ENCODE peak calls at places on chromosome 6, in eight cellular contexts. R, I, Q, E, A, S, L and N are unnamed samples.

GRCh38 chr6:160088069-160088773 is 33.4 kb upstream of the SLC22A1 start:
- DNase-seq in R (peak; percentile 85), I (peak; percentile 89), Q (peak; percentile 88), E (peak; percentile 79), A (peak; percentile 50), S (no peak), L (peak; percentile 81), N (no peak)

GRCh38 chr6:169167581-169168301 is 85.9 kb downstream of the THBS2 start:
- DNase-seq in R (peak; percentile 59), I (peak; percentile 99), Q (peak; percentile 93), E (no peak), A (no peak), S (no peak), L (no peak), N (no peak)

GRCh38 chr6:152267967-152268845 is 369.0 kb downstream of the SYNE1 start:
- DNase-seq in R (no peak), I (no peak), Q (no peak), E (no peak), A (no peak), S (no peak), L (no peak), N (peak; percentile 2)

GRCh38 chr6:31332637-31333602 is 24.1 kb downstream of the HLA-B start:
- DNase-seq in R (no peak), I (no peak), Q (no peak), E (no peak), A (no peak), S (peak; percentile 8), L (no peak), N (peak; percentile 43)

GRCh38 chr6:158991017-158991723 is 8.8 kb downstream of the RSPH3 start:
- DNase-seq in R (no peak), I (no peak), Q (no peak), E (no peak), A (no peak), S (no peak), L (no peak), N (no peak)

GRCh38 chr6:158290040-158290439 is 22.2 kb upstream of the TULP4 start:
- DNase-seq in R (no peak), I (no peak), Q (no peak), E (no peak), A (no peak), S (no peak), L (no peak), N (no peak)

GRCh38 chr6:36856277-36856676 is 17.0 kb upstream of the CPNE5 start:
- DNase-seq in R (no peak), I (no peak), Q (peak; percentile 81), E (no peak), A (no peak), S (no peak), L (no peak), N (no peak)

GRCh38 chr6:139888691-139889122 is 514.3 kb upstream of the CITED2 start:
- DNase-seq in R (no peak), I (peak; percentile 17), Q (no peak), E (no peak), A (no peak), S (no peak), L (no peak), N (no peak)

GRCh38 chr6:28742668-28743270 is 181.0 kb downstream of the TRIM27 start:
- DNase-seq in R (no peak), I (peak; percentile 72), Q (no peak), E (no peak), A (no peak), S (no peak), L (no peak), N (no peak)

GRCh38 chr6:118748311-118749062 is 97.1 kb upstream of the CEP85L start:
- DNase-seq in R (peak; percentile 68), I (peak; percentile 46), Q (no peak), E (no peak), A (peak; percentile 52), S (no peak), L (peak; percentile 85), N (no peak)

GRCh38 chr6:56756791-56757582 is 114.3 kb upstream of the DST start:
- DNase-seq in R (no peak), I (peak; percentile 45), Q (no peak), E (no peak), A (no peak), S (no peak), L (no peak), N (no peak)

GRCh38 chr6:87241304-87241703 is 81.1 kb upstream of the SMIM8 start:
- DNase-seq in R (no peak), I (no peak), Q (no peak), E (no peak), A (no peak), S (no peak), L (no peak), N (no peak)

GRCh38 chr6:43076928-43077809 is 1.1 kb downstream of the PTK7 start:
- DNase-seq in R (peak; percentile 66), I (peak; percentile 38), Q (peak; percentile 55), E (no peak), A (no peak), S (no peak), L (no peak), N (no peak)

GRCh38 chr6:131773284-131773950 is 34.4 kb upstream of the ENPP1 start:
- DNase-seq in R (no peak), I (no peak), Q (no peak), E (no peak), A (no peak), S (no peak), L (no peak), N (no peak)
- H3K27ac ChIP-seq in R (no peak overlapping the region), I (no peak overlapping the region), Q (no peak overlapping the region), E (no peak overlapping the region), A (no peak overlapping the region), S (no peak overlapping the region), L (no peak overlapping the region), N (no peak overlapping the region)

GRCh38 chr6:76441850-76442249 is 369.4 kb upstream of the IMPG1 start:
- DNase-seq in R (no peak), I (no peak), Q (no peak), E (no peak), A (no peak), S (no peak), L (peak; percentile 49), N (no peak)
- H3K27ac ChIP-seq in R (no peak overlapping the region), I (no peak overlapping the region), Q (no peak overlapping the region), E (no peak overlapping the region), A (no peak overlapping the region), S (no peak overlapping the region), L (peak overlapping the region; percentile 72), N (no peak overlapping the region)

GRCh38 chr6:138592698-138593097 is 93.4 kb upstream of the NHSL1 start:
- DNase-seq in R (no peak), I (no peak), Q (no peak), E (no peak), A (no peak), S (no peak), L (no peak), N (no peak)

GRCh38 chr6:138594042-138594636 is 94.8 kb upstream of the NHSL1 start:
- DNase-seq in R (no peak), I (no peak), Q (no peak), E (no peak), A (no peak), S (no peak), L (no peak), N (no peak)

GRCh38 chr6:138590796-138591709 is 91.8 kb upstream of the NHSL1 start:
- DNase-seq in R (no peak), I (peak; percentile 79), Q (peak; percentile 70), E (peak; percentile 84), A (peak; percentile 29), S (no peak), L (no peak), N (peak; percentile 52)

GRCh38 chr6:138594749-138595148 is 95.5 kb upstream of the NHSL1 start:
- DNase-seq in R (no peak), I (no peak), Q (no peak), E (no peak), A (no peak), S (no peak), L (no peak), N (no peak)

GRCh38 chr6:138593100-138593877 is 94.0 kb upstream of the NHSL1 start:
- DNase-seq in R (no peak), I (peak; percentile 99), Q (peak; percentile 56), E (peak; percentile 78), A (no peak), S (no peak), L (no peak), N (peak; percentile 9)
- H3K27ac ChIP-seq in R (no peak overlapping the region), I (peak overlapping the region; percentile 79), Q (peak overlapping the region; percentile 72), E (no peak overlapping the region), A (peak overlapping the region; percentile 4), S (no peak overlapping the region), L (peak overlapping the region; percentile 68), N (no peak overlapping the region)

DNA sequence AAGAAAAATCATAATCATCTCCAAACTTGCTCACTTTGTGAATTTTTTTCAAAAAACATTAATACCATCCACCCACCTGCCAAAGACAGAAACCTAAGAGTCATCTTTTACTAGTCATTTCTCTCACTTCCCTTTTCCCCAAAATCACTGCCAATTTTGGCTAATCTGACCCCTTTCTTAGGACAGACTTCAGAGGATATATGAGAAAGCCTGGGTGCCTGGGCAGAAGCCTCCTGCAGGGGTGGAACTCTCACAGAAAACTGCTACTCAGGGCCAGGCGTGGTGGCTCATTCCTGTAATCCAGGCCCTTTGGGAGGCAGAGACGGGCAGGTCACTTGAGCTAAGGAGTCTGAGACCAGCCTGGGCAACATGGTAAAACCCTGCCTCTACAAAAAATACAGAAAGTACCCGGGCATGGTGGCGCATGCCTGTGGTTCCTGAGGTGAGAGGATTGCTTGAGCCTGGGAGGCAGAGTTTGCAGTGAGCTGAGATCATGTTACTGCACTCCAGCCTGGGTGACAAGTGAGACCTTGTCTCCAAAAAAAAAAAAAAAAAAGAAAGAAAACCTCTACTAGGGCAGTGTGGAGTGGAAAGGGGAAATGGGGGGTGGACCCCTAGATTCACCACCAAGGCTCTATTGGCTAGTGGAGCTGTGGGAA is 3.8 kb downstream of the DEK start:
- DNase-seq in R (no peak), I (peak; percentile 36), Q (peak; percentile 58), E (no peak), A (no peak), S (no peak), L (peak; percentile 62), N (peak; percentile 11)
- H3K27ac ChIP-seq in R (no peak overlapping the region), I (peak overlapping the region; percentile 34), Q (peak overlapping the region; percentile 51), E (no peak overlapping the region), A (no peak overlapping the region), S (peak overlapping the region; percentile 50), L (peak overlapping the region; percentile 77), N (no peak overlapping the region)